ENCODE peak calls at places on chromosomes 11 and 22, in seven cellular contexts. V is heart right ventricle; F is esophagus squamous epithelium; Q is skeletal muscle cell; U is kidney epithelial cell; X is BJ; W is CD8-positive, alpha-beta T cell. B is an unnamed sample.

GRCh38 chr11:75500742-75501141 is 25.0 kb downstream of the GDPD5 start:
- DNase-seq in X (no peak), W (no peak), F (no peak), V (no peak), Q (no peak), U (no peak), B (no peak)

GRCh38 chr22:32042924-32043323 is at the start of gene SLC5A1:
- DNase-seq in V (no peak), Q (no peak), W (no peak), F (no peak), X (no peak), U (no peak), B (no peak)

GRCh38 chr11:13073119-13073981 is 64.2 kb downstream of the RASSF10 start:
- DNase-seq in X (no peak), F (no peak), W (no peak), Q (peak), U (no peak), V (no peak), B (peak)

GRCh38 chr22:37484115-37485005 is 1.8 kb downstream of the MFNG start:
- DNase-seq in W (peak), X (no peak), F (peak), U (no peak), V (peak), Q (no peak), B (no peak)

GRCh38 chr22:35777335-35777975 is 59.8 kb downstream of the APOL5 start:
- DNase-seq in W (no peak), X (no peak), F (no peak), Q (peak), V (no peak), U (peak), B (peak)

GRCh38 chr11:56331861-56332491 is 13.9 kb upstream of the OR8K1 start:
- DNase-seq in U (no peak), Q (no peak), F (no peak), V (no peak), X (no peak), W (no peak), B (no peak)

GRCh38 chr11:131253885-131254204 is 116.6 kb upstream of the NTM start:
- DNase-seq in X (no peak), V (no peak), W (no peak), Q (no peak), U (no peak), F (no peak), B (no peak)

GRCh38 chr11:32830413-32830738 is 649 bp downstream of the PRRG4 start:
- DNase-seq in U (no peak), Q (no peak), F (no peak), V (no peak), W (no peak), X (no peak), B (no peak)

GRCh38 chr11:59224419-59224928 is 11.7 kb upstream of the MPEG1 start:
- DNase-seq in V (peak), W (no peak), F (no peak), U (no peak), Q (no peak), X (no peak), B (no peak)

GRCh38 chr11:116072776-116073175 is 568.6 kb upstream of the CADM1 start:
- DNase-seq in Q (no peak), U (no peak), W (no peak), F (no peak), X (no peak), V (no peak), B (no peak)

GRCh38 chr22:31250740-31251330 is 38.7 kb downstream of the LIMK2 start:
- DNase-seq in V (peak), U (no peak), Q (no peak), F (no peak), W (no peak), X (no peak), B (no peak)

DNA sequence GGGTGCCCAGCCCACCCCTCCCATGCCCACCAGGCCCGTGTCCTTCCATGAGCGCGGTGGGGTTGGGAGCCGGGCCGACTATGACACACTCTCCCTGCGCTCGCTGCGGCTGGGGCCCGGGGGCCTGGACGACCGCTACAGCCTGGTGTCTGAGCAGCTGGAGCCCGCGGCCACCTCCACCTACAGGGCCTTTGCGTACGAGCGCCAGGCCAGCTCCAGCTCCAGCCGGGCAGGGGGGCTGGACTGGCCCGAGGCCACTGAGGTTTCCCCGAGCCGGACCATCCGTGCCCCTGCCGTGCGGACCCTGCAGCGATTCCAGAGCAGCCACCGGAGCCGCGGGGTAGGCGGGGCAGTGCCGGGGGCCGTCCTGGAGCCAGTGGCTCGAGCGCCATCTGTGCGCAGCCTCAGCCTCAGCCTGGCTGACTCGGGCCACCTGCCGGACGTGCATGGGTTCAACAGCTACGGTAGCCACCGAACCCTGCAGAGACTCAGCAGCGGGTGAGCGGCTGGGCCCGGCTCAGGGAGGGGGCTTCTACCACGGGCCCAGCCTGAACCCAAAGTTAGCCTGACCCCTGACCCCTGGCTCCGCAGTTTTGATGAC is 3.0 kb downstream of the PKP3 start:
- DNase-seq in Q (no peak), V (peak), F (no peak), U (no peak), X (no peak), W (no peak), B (no peak)
- H3K4me3 ChIP-seq in Q (peak), V (peak), F (peak), U (peak), X (peak), W (peak), B (peak)

GRCh38 chr11:29282088-29282487 is 734.7 kb downstream of the KCNA4 start:
- DNase-seq in X (peak), V (no peak), Q (peak), F (no peak), W (no peak), U (peak), B (peak)
- H3K4me3 ChIP-seq in X (no peak), V (no peak), Q (no peak), F (no peak), W (no peak), U (no peak), B (no peak)

GRCh38 chr11:79438631-79439429 is 2.0 kb downstream of the TENM4 start:
- DNase-seq in Q (no peak), U (no peak), F (no peak), X (no peak), W (no peak), V (peak), B (no peak)
- H3K4me3 ChIP-seq in Q (peak), U (peak), F (peak), X (peak), W (no peak), V (peak), B (peak)

GRCh38 chr11:111982532-111983186 is 42.5 kb upstream of the DLAT start:
- DNase-seq in V (no peak), X (no peak), W (no peak), U (no peak), Q (no peak), F (no peak), B (no peak)
- H3K4me3 ChIP-seq in V (no peak), X (no peak), W (no peak), U (no peak), Q (no peak), F (no peak), B (no peak)

GRCh38 chr11:62882428-62882742 is 1.7 kb downstream of the SLC3A2 start:
- DNase-seq in V (no peak), X (no peak), U (no peak), F (no peak), Q (no peak), W (no peak), B (no peak)
- H3K4me3 ChIP-seq in V (peak), X (peak), U (peak), F (peak), Q (peak), W (peak), B (peak)

GRCh38 chr11:2887526-2888195 is 2.1 kb upstream of the CDKN1C start:
- DNase-seq in V (no peak), F (no peak), Q (no peak), X (no peak), U (no peak), W (no peak), B (no peak)

GRCh38 chr11:2886936-2887335 is 1.4 kb upstream of the CDKN1C start:
- DNase-seq in W (no peak), U (no peak), F (no peak), V (no peak), Q (no peak), X (no peak), B (no peak)

GRCh38 chr11:2885676-2886081 is at the start of gene CDKN1C:
- DNase-seq in V (peak), X (no peak), U (no peak), Q (peak), F (no peak), W (peak), B (no peak)

GRCh38 chr11:2885017-2885675 is 429 bp downstream of the CDKN1C start:
- DNase-seq in V (peak), U (no peak), X (no peak), F (no peak), Q (no peak), W (no peak), B (no peak)

GRCh38 chr11:2886191-2886894 is 768 bp upstream of the CDKN1C start:
- DNase-seq in F (no peak), X (no peak), Q (no peak), U (no peak), W (no peak), V (peak), B (no peak)
- H3K4me3 ChIP-seq in F (peak), X (peak), Q (peak), U (no peak), W (no peak), V (peak), B (peak)

GRCh38 chr22:20126284-20127029 is 5.1 kb upstream of the ZDHHC8 start:
- DNase-seq in Q (no peak), W (no peak), U (no peak), X (no peak), F (no peak), V (no peak), B (no peak)

GRCh38 chr22:20128902-20129746 is 2.5 kb upstream of the ZDHHC8 start:
- DNase-seq in F (no peak), U (no peak), V (no peak), W (peak), X (no peak), Q (no peak), B (no peak)

GRCh38 chr22:20128619-20128901 is 3.0 kb upstream of the ZDHHC8 start:
- DNase-seq in W (no peak), Q (no peak), V (no peak), X (no peak), U (no peak), F (no peak), B (no peak)

GRCh38 chr22:20127318-20127868 is 4.2 kb upstream of the ZDHHC8 start:
- DNase-seq in W (no peak), U (no peak), F (no peak), V (no peak), X (no peak), Q (no peak), B (no peak)

GRCh38 chr22:20127869-20128618 is 3.6 kb upstream of the ZDHHC8 start:
- DNase-seq in U (no peak), Q (no peak), V (no peak), F (no peak), W (no peak), X (no peak), B (no peak)
- H3K4me3 ChIP-seq in U (no peak), Q (no peak), V (no peak), F (no peak), W (no peak), X (no peak), B (no peak)

B was measured in AG04450.